ENCODE peak calls at places on chromosomes 7 and 10, in five cellular contexts. D is endothelial cell of umbilical vein, X is small intestine, O is colonic mucosa, M is Karpas-422. S is an unnamed sample. For H3K27me3, the result is how much of the 10 kb centered on the place peaks cover.

GRCh38 chr7:133753513-133753912 is 373.6 kb upstream of the LRGUK start:
- DNase-seq in D (no peak), X (peak), O (peak), M (no peak), S (no peak)

GRCh38 chr10:14296081-14296709 is 34.5 kb downstream of the FRMD4A start:
- DNase-seq in D (peak), X (no peak), O (no peak), M (no peak), S (no peak)

GRCh38 chr7:2863461-2864066 is 19.5 kb upstream of the GNA12 start:
- DNase-seq in D (peak), X (peak), O (peak), M (no peak), S (peak)

GRCh38 chr7:134637934-134638719 is 8.5 kb upstream of the BPGM start:
- DNase-seq in D (no peak), X (no peak), O (no peak), M (no peak), S (no peak)

GRCh38 chr10:96673318-96674099 is 46.8 kb downstream of the PIK3AP1 start:
- DNase-seq in D (peak), X (peak), O (peak), M (peak), S (peak)

GRCh38 chr7:37656913-37657530 is 26.5 kb upstream of the GPR141 start:
- DNase-seq in D (no peak), X (no peak), O (no peak), M (no peak), S (no peak)

GRCh38 chr10:30988831-30989458 is 42.7 kb downstream of the ZNF438 start:
- DNase-seq in D (peak), X (no peak), O (no peak), M (no peak), S (no peak)

GRCh38 chr10:62893036-62893435 is 76.9 kb upstream of the EGR2 start:
- DNase-seq in D (no peak), X (no peak), O (no peak), M (no peak), S (no peak)

GRCh38 chr7:70640266-70640833 is 491.6 kb upstream of the GALNT17 start:
- DNase-seq in D (no peak), X (no peak), O (no peak), M (no peak), S (no peak)

GRCh38 chr10:117534321-117535044 is 8.1 kb upstream of the EMX2 start:
- DNase-seq in D (no peak), X (no peak), O (no peak), M (no peak), S (no peak)

GRCh38 chr10:62384447-62385081 is 10.4 kb downstream of the ZNF365 start:
- DNase-seq in D (no peak), X (no peak), O (no peak), M (no peak), S (no peak)

GRCh38 chr10:18223898-18224297 is 83.7 kb downstream of the CACNB2 start:
- DNase-seq in D (no peak), X (no peak), O (no peak), M (no peak), S (no peak)

GRCh38 chr10:3806603-3807002 is 21.6 kb upstream of the KLF6 start:
- DNase-seq in D (peak), X (peak), O (peak), M (no peak), S (peak)

DNA sequence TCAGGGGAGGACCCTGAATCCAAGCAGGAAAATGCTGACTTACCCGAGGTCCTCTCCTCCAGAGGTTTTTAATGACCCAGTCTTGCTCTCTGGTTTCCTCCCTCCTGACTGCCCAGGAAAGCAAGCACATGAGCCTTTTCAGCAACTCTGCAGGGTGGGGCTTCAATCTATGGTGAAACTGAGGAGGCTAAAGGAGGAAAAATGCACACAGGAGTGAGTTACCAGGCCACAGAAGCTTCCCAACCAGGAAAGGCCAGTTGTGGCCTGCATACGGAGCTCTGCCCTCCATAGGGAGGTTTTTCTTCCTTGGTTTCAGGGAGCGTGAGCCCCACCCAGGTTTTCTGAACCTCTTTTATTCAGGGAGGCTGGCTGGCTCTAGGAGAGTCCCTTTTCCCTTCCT is 14.1 kb upstream of the DLG5 start:
- DNase-seq in D (no peak), X (no peak), O (no peak), M (no peak), S (no peak)
- H3K27me3 ChIP-seq in D (under half), X (under half), O (under half), M (under half), S (under half)

DNA sequence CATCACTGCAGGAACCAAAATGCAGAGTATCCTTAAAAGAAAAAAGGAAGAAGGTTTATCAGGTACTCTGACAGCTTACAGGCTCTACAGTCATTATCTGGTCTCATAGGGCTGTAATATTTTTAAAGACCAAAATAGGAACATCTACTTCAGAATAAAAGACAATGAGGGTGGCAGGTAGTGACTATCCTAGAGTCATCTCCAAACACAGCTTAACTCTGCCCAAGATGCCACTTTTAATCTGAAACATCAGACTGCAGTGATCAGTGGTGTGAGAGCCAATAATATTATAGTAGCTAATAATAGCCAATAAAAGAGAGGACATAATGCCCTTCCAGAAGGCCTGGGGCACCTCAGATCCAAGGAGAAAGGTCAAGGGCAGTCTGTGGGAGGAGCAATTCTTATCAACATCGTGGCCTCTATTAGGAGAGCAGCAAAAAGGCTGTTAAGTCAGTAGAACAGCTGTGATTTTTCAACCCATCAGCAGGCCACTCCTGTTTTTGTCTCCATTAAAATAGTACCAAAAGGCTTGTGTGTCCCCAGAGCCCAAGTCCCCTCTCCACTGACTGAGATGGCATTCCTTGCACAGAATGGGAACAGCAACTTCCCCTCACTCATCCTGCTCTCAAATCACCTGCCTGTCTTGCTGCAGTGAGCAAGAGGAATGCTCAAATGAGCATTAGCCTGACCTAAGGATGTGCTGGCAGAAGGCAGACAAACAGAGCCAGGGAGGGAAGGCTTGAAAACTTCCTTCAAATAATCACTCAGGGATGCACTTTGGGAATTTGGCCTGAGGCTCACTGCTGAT is 20.7 kb upstream of the SPOCK2 start:
- DNase-seq in D (no peak), X (peak), O (no peak), M (no peak), S (no peak)
- H3K4me3 ChIP-seq in D (no peak), X (no peak), O (no peak), M (no peak), S (no peak)

GRCh38 chr7:142872106-142872675 is 13.4 kb downstream of the TRPV6 start:
- DNase-seq in D (no peak), X (no peak), O (no peak), M (no peak), S (no peak)
- H3K27ac ChIP-seq in D (no peak), X (no peak), O (no peak), M (no peak), S (no peak)

DNA sequence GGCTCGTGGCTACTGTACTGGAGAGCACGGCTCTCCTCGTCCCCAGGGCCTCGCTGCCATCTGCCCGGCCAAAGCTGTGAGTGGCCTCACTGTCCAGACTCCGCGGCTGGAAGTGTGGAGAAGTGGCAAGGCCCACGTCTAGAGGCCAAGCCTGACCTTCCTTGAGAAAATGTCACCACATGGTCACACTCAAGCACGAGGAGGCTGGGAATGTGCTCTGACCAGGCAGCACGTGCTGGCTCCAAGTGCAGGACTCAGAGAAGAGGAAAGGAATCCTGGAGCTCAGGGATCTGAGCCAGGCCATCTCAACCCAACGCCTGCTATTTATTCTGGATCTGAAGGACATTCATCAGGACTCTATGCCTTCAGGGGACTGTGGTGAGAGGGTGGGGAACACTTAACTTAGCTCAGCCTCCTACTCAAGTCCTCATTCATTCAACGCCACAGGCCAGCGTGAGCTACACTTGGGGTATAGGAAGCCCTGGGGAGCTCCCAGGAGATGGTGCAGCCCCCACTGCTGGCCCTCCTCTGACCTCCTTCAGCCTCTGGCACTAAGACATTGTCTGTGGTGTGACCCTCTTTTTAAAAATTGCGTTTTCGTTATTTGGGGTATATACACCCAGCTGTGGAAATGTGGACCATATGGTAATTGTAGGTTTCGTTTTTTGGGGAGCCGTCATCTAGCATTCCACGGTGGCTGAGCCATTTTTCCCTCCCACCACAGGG is 29.0 kb downstream of the EN2 start:
- DNase-seq in D (no peak), X (no peak), O (no peak), M (no peak), S (no peak)
- H3K27me3 ChIP-seq in D (under half), X (under half), O (under half), M (under half), S (half or more)

GRCh38 chr7:140229591-140230516 is 53.1 kb upstream of the KDM7A start:
- DNase-seq in D (no peak), X (peak), O (peak), M (no peak), S (peak)
- H3K4me3 ChIP-seq in D (peak), X (peak), O (peak), M (no peak), S (peak)

DNA sequence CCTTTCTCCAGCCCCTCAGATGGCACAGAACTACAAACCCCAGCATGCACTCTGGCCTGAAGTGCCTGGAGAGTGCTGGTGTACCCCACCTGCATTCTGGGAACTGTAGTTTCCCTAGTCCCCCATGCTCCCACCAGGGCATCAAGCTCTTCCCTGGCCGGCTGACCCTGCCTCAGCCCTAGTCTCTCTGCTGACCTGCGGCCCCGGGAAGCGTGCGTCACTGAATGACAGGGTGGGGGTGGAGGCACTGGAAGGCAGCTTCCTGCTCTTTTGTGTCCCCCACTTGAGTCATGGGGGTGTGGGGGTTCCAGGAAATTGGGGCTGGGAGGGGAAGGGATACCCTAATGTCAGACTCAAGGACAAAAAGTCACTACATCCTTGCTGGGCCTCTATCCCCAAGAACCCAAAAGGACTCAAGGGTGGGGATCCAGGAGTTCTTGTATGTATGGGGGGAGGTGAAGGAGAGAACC is 2.1 kb downstream of the NOS3 start:
- DNase-seq in D (peak), X (no peak), O (no peak), M (peak), S (no peak)
- H3K27ac ChIP-seq in D (peak), X (no peak), O (no peak), M (no peak), S (peak)

DNA sequence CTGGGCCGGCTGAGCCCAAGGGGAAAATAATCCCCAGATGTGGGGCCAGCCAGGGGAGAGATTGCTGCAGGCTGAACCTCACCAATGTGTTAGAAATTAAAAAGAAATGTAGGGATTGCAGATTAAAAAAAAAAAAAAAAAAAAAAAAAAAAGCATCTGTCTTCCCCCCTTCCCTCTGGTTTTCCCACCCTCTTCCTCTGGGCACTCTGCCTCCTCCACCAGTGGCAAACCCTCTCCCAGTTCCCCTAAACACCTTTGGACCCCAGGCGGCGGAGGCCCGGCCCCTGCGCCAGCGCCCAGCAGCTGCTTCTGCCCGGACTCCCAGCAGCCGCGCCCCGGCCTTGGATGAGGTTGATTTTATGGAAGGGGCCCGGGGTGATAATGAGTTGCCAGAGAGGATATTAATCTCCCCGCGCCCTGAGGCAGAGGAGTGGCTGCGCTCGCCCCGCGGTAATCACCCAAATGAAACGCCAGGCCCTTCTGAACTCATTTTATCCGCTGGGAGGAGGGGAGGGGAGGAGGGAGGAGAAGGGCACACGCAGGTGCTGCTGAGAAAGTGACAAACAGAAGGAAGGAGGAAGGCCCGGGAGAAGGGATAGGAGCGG is 6.9 kb downstream of the MNX1 start:
- DNase-seq in D (no peak), X (peak), O (peak), M (no peak), S (peak)
- H3K27me3 ChIP-seq in D (half or more), X (under half), O (under half), M (under half), S (half or more)

DNA sequence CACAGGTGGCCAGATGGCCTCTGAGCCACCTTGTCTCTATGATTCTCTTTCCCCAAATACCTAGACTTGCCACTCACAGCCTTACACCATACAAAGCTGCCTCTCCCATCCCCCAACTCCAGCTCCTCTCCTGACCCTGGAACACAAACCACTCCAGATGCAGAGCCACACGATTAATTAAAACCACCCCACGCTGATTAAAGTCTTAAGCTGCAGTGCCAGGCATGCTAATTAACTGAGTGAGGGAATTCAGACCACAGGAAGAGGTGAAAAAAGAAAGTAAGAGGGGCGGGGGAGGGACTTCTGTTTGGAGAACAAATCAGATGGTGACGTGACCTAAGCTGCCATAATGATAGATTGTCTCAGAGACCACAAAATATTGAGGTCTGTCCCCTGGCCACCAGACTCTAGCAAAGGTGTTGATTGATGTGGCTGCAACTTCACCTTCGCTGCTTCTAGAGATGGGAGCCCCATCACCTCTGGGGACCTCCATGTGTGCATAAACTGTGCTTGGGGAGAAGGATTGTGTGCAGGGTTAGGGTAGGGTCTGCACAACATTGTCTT is 331.3 kb downstream of the PLXNA4 start:
- DNase-seq in D (no peak), X (no peak), O (no peak), M (no peak), S (no peak)
- H3K4me3 ChIP-seq in D (no peak), X (no peak), O (no peak), M (no peak), S (no peak)

GRCh38 chr7:55469271-55469681 is 103.0 kb downstream of the VOPP1 start:
- DNase-seq in D (no peak), X (peak), O (no peak), M (no peak), S (peak)
- H3K27ac ChIP-seq in D (no peak), X (no peak), O (no peak), M (no peak), S (no peak)

DNA sequence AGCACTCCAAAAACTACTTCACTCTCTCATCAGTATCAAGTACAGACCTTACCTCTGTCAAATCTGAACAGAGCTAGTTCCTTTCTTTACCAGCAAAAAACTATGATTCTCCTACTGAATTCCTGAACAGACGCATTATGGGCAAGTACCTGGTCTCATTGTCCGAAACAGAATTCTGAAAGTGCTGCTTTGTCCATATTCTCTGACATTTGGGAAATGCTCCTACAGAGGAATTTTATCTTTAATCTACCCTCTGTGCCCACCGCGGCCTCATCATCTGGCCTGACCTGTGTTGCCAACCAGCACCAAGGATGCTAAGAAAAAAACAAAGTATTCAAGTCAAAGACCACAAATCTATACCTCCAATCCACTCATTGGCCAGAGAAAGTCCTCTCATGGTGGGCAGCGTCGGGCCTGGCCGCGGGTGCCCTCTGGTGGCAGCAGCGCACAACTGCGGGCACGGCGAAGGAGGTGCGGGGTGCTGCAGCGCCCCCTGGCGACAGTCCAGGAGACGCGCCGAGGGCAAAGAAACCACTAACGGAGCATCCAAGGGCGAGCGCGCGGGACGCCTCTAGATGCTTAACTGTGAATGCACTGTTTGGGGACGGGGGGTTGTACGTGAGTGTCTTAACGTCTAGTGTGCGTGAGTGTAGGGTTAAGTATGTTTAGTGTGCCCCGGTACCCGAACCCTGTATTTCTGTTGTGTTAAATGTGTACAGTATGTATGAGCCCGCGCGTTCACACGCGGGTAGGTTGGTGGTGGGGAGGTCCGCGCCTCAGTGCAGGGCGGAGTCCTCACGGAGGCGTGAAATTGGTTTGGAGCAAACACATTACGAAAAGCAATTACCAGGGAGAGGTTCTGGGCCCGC is 5.0 kb upstream of the GBX1 start:
- DNase-seq in D (peak), X (peak), O (peak), M (peak), S (peak)
- H3K27me3 ChIP-seq in D (under half), X (under half), O (under half), M (under half), S (half or more)